ENCODE peak calls at places on chromosomes 7 and 10, in six cellular contexts. One of them, this sample, is unnamed.

GRCh38 chr7:141362580-141363435 is 188.4 kb upstream of the AGK start:
- DNase-seq in central memory CD4-positive, alpha-beta T cell: no peak
- DNase-seq in right lobe of liver: no peak
- DNase-seq in NCI-H526 treated with DMSO at 0.1 percent for 48 hours: no peak
- DNase-seq in naive thymus-derived CD8-positive, alpha-beta T cell: no peak
- DNase-seq in CD8-positive, alpha-beta T cell: no peak
- DNase-seq in this sample: peak; percentile 94

GRCh38 chr10:59872892-59873463 is 33.4 kb downstream of the CCDC6 start:
- DNase-seq in central memory CD4-positive, alpha-beta T cell: no peak
- DNase-seq in right lobe of liver: no peak
- DNase-seq in NCI-H526 treated with DMSO at 0.1 percent for 48 hours: no peak
- DNase-seq in naive thymus-derived CD8-positive, alpha-beta T cell: peak; percentile 10
- DNase-seq in CD8-positive, alpha-beta T cell: no peak
- DNase-seq in this sample: peak; percentile 58

GRCh38 chr10:132616170-132616994 is 78.8 kb downstream of the INPP5A start:
- DNase-seq in central memory CD4-positive, alpha-beta T cell: peak; percentile 82
- DNase-seq in right lobe of liver: no peak
- DNase-seq in NCI-H526 treated with DMSO at 0.1 percent for 48 hours: no peak
- DNase-seq in naive thymus-derived CD8-positive, alpha-beta T cell: peak; percentile 85
- DNase-seq in CD8-positive, alpha-beta T cell: peak; percentile 87
- DNase-seq in this sample: no peak

GRCh38 chr10:21526184-21526951 is 886 bp upstream of the SKIDA1 start:
- DNase-seq in central memory CD4-positive, alpha-beta T cell: peak; percentile 65
- DNase-seq in right lobe of liver: peak; percentile 81
- DNase-seq in NCI-H526 treated with DMSO at 0.1 percent for 48 hours: peak; percentile 61
- DNase-seq in naive thymus-derived CD8-positive, alpha-beta T cell: peak; percentile 52
- DNase-seq in CD8-positive, alpha-beta T cell: peak; percentile 73
- DNase-seq in this sample: peak; percentile 76

GRCh38 chr7:151448261-151449252 is 8.6 kb upstream of the CRYGN start:
- DNase-seq in central memory CD4-positive, alpha-beta T cell: peak; percentile 78
- DNase-seq in right lobe of liver: peak; percentile 70
- DNase-seq in NCI-H526 treated with DMSO at 0.1 percent for 48 hours: peak; percentile 51
- DNase-seq in naive thymus-derived CD8-positive, alpha-beta T cell: peak; percentile 86
- DNase-seq in CD8-positive, alpha-beta T cell: peak; percentile 78
- DNase-seq in this sample: peak; percentile 43

GRCh38 chr7:151796871-151797270 is 80.0 kb downstream of the PRKAG2 start:
- DNase-seq in central memory CD4-positive, alpha-beta T cell: no peak
- DNase-seq in right lobe of liver: no peak
- DNase-seq in NCI-H526 treated with DMSO at 0.1 percent for 48 hours: no peak
- DNase-seq in naive thymus-derived CD8-positive, alpha-beta T cell: no peak
- DNase-seq in CD8-positive, alpha-beta T cell: no peak
- DNase-seq in this sample: no peak

GRCh38 chr10:21304198-21304597 is 221.3 kb downstream of the SKIDA1 start:
- DNase-seq in central memory CD4-positive, alpha-beta T cell: no peak
- DNase-seq in right lobe of liver: no peak
- DNase-seq in NCI-H526 treated with DMSO at 0.1 percent for 48 hours: no peak
- DNase-seq in naive thymus-derived CD8-positive, alpha-beta T cell: no peak
- DNase-seq in CD8-positive, alpha-beta T cell: no peak
- DNase-seq in this sample: no peak

GRCh38 chr7:46680147-46680546 is 759.1 kb upstream of the IGFBP3 start:
- DNase-seq in central memory CD4-positive, alpha-beta T cell: no peak
- DNase-seq in right lobe of liver: no peak
- DNase-seq in NCI-H526 treated with DMSO at 0.1 percent for 48 hours: no peak
- DNase-seq in naive thymus-derived CD8-positive, alpha-beta T cell: no peak
- DNase-seq in CD8-positive, alpha-beta T cell: no peak
- DNase-seq in this sample: peak; percentile 66

GRCh38 chr10:110275140-110275729 is 29.5 kb downstream of the SMNDC1 start:
- DNase-seq in central memory CD4-positive, alpha-beta T cell: peak; percentile 51
- DNase-seq in right lobe of liver: no peak
- DNase-seq in NCI-H526 treated with DMSO at 0.1 percent for 48 hours: no peak
- DNase-seq in naive thymus-derived CD8-positive, alpha-beta T cell: no peak
- DNase-seq in CD8-positive, alpha-beta T cell: no peak
- DNase-seq in this sample: no peak

GRCh38 chr7:17822557-17823173 is 117.6 kb downstream of the SNX13 start:
- DNase-seq in central memory CD4-positive, alpha-beta T cell: no peak
- DNase-seq in right lobe of liver: no peak
- DNase-seq in NCI-H526 treated with DMSO at 0.1 percent for 48 hours: peak; percentile 79
- DNase-seq in naive thymus-derived CD8-positive, alpha-beta T cell: no peak
- DNase-seq in CD8-positive, alpha-beta T cell: no peak
- DNase-seq in this sample: no peak

GRCh38 chr10:100659361-100660098 is 85.9 kb upstream of the PAX2 start:
- DNase-seq in central memory CD4-positive, alpha-beta T cell: no peak
- DNase-seq in right lobe of liver: no peak
- DNase-seq in NCI-H526 treated with DMSO at 0.1 percent for 48 hours: no peak
- DNase-seq in naive thymus-derived CD8-positive, alpha-beta T cell: no peak
- DNase-seq in CD8-positive, alpha-beta T cell: no peak
- DNase-seq in this sample: no peak

GRCh38 chr10:73647211-73647874 is 6.1 kb upstream of the MYOZ1 start:
- DNase-seq in central memory CD4-positive, alpha-beta T cell: no peak
- DNase-seq in right lobe of liver: no peak
- DNase-seq in NCI-H526 treated with DMSO at 0.1 percent for 48 hours: no peak
- DNase-seq in naive thymus-derived CD8-positive, alpha-beta T cell: peak; percentile 40
- DNase-seq in CD8-positive, alpha-beta T cell: no peak
- DNase-seq in this sample: no peak

GRCh38 chr10:35875281-35875680 is 233.2 kb upstream of the FZD8 start:
- DNase-seq in central memory CD4-positive, alpha-beta T cell: no peak
- DNase-seq in right lobe of liver: no peak
- DNase-seq in NCI-H526 treated with DMSO at 0.1 percent for 48 hours: no peak
- DNase-seq in naive thymus-derived CD8-positive, alpha-beta T cell: no peak
- DNase-seq in CD8-positive, alpha-beta T cell: no peak
- DNase-seq in this sample: no peak

GRCh38 chr10:85606401-85606800 is 760.2 kb downstream of the GRID1 start:
- DNase-seq in central memory CD4-positive, alpha-beta T cell: no peak
- DNase-seq in right lobe of liver: no peak
- DNase-seq in NCI-H526 treated with DMSO at 0.1 percent for 48 hours: peak; percentile 28
- DNase-seq in naive thymus-derived CD8-positive, alpha-beta T cell: no peak
- DNase-seq in CD8-positive, alpha-beta T cell: no peak
- DNase-seq in this sample: no peak